ENCODE peak calls at places on chromosomes 7 and 10, in four cellular contexts. Z is naive B cell; Q is stimulated activated CD4-positive, alpha-beta T cell treated with anti-CD3 and anti-CD28 coated beads, Interleukin-1b, Interleukin-23, amount 100 ng/mL, for 1 hour; N is cardiac muscle cell. I is an unnamed sample.

GRCh38 chr10:132103116-132103910 is 37.6 kb downstream of the JAKMIP3 start:
- DNase-seq in Q (no peak), Z (no peak), N (no peak), I (no peak)

GRCh38 chr7:36994456-36995112 is 270.3 kb upstream of the AOAH start:
- DNase-seq in Z (no peak), Q (no peak), N (no peak), I (no peak)

GRCh38 chr10:131870831-131871672 is 29.8 kb upstream of the PPP2R2D start:
- DNase-seq in Q (no peak), N (no peak), Z (no peak), I (no peak)

GRCh38 chr10:24453404-24453830 is 244.5 kb downstream of the KIAA1217 start:
- DNase-seq in N (no peak), Z (no peak), Q (no peak), I (no peak)

GRCh38 chr10:125023862-125024495 is 82.1 kb downstream of the ZRANB1 start:
- DNase-seq in N (no peak), Z (no peak), Q (no peak), I (peak)

GRCh38 chr7:16026253-16027020 is 340.0 kb upstream of the MEOX2 start:
- DNase-seq in N (peak), Q (no peak), Z (no peak), I (no peak)

GRCh38 chr10:42962120-42962901 is 114.6 kb upstream of the RET start:
- DNase-seq in Q (no peak), N (no peak), Z (no peak), I (no peak)

GRCh38 chr10:88091490-88092061 is 228.2 kb downstream of the PTEN start:
- DNase-seq in N (no peak), Z (peak), Q (peak), I (no peak)

GRCh38 chr7:76302299-76303056 is at the start of gene HSPB1:
- DNase-seq in Q (peak), N (peak), Z (peak), I (peak)

GRCh38 chr10:30877111-30877510 is 154.6 kb downstream of the ZNF438 start:
- DNase-seq in Z (no peak), Q (no peak), N (no peak), I (no peak)

GRCh38 chr7:104096683-104097082 is 107.2 kb upstream of the RELN start:
- DNase-seq in N (peak), Z (no peak), Q (no peak), I (no peak)

GRCh38 chr10:124350806-124351205 is 67.9 kb downstream of the OAT start:
- DNase-seq in Z (no peak), N (no peak), Q (no peak), I (no peak)

GRCh38 chr10:55220975-55221374 is 419.9 kb upstream of the PCDH15 start:
- DNase-seq in Z (no peak), N (no peak), Q (no peak), I (no peak)

GRCh38 chr7:142383826-142384507 is 126.1 kb upstream of the PRSS58 start:
- DNase-seq in N (no peak), Z (no peak), Q (no peak), I (no peak)

GRCh38 chr7:106485919-106486318 is 175.0 kb downstream of the CCDC71L start:
- DNase-seq in Z (no peak), N (no peak), Q (no peak), I (no peak)

GRCh38 chr7:111784971-111785575 is 222.8 kb upstream of the IMMP2L start:
- DNase-seq in Q (no peak), N (no peak), Z (no peak), I (no peak)

GRCh38 chr7:131895541-131896173 is 339.2 kb upstream of the PODXL start:
- DNase-seq in Z (no peak), N (peak), Q (no peak), I (no peak)

GRCh38 chr7:30682131-30683083 is at the start of gene CRHR2:
- DNase-seq in Q (no peak), N (no peak), Z (no peak), I (peak)

GRCh38 chr10:124030711-124031110 is 62.7 kb downstream of the CHST15 start:
- DNase-seq in Z (no peak), Q (no peak), N (no peak), I (no peak)

GRCh38 chr10:119494224-119495060 is 48.1 kb downstream of the RGS10 start:
- DNase-seq in Q (no peak), Z (no peak), N (no peak), I (peak)

GRCh38 chr7:80346704-80347103 is 165.2 kb downstream of the GNAT3 start:
- DNase-seq in N (peak), Q (no peak), Z (no peak), I (no peak)

GRCh38 chr7:44184221-44184873 is 4.9 kb downstream of the GCK start:
- DNase-seq in Q (no peak), Z (no peak), N (peak), I (no peak)

I was measured in DMS153.